ENCODE peak calls at places on chromosomes 13 and 19, in nine cellular contexts. J, G, Q, O, S, Z, Y, F and H are unnamed samples.

GRCh38 chr13:102131246-102131645 is 270.6 kb downstream of the FGF14 start:
- DNase-seq in J (no peak), G (no peak), Q (no peak), O (no peak), S (no peak), Z (no peak), Y (no peak), F (no peak), H (no peak)

GRCh38 chr13:86282450-86282849 is 483.2 kb upstream of the SLITRK6 start:
- DNase-seq in J (no peak), G (peak), Q (no peak), O (no peak), S (peak), Z (no peak), Y (no peak), F (no peak), H (no peak)

GRCh38 chr19:2312819-2313501 is 5.0 kb upstream of the LINGO3 start:
- DNase-seq in J (no peak), G (no peak), Q (no peak), O (no peak), S (no peak), Z (no peak), Y (no peak), F (no peak), H (no peak)

GRCh38 chr13:26999499-26999898 is 172.1 kb downstream of the USP12 start:
- DNase-seq in J (no peak), G (no peak), Q (no peak), O (no peak), S (no peak), Z (no peak), Y (no peak), F (no peak), H (no peak)

GRCh38 chr19:29372921-29373797 is 152.6 kb upstream of the VSTM2B start:
- DNase-seq in J (no peak), G (no peak), Q (no peak), O (peak), S (no peak), Z (no peak), Y (no peak), F (no peak), H (no peak)

GRCh38 chr19:29505034-29505824 is 20.6 kb upstream of the VSTM2B start:
- DNase-seq in J (no peak), G (no peak), Q (no peak), O (no peak), S (no peak), Z (no peak), Y (no peak), F (no peak), H (no peak)

GRCh38 chr13:51995677-51996551 is 15.3 kb downstream of the ATP7B start:
- DNase-seq in J (peak), G (peak), Q (no peak), O (peak), S (peak), Z (peak), Y (no peak), F (no peak), H (no peak)

GRCh38 chr19:48656840-48657474 is 11.0 kb upstream of the CA11 start:
- DNase-seq in J (peak), G (peak), Q (peak), O (no peak), S (peak), Z (peak), Y (peak), F (no peak), H (peak)

GRCh38 chr13:51453959-51454703 is 1.3 kb upstream of the INTS6 start:
- DNase-seq in J (peak), G (peak), Q (peak), O (no peak), S (no peak), Z (no peak), Y (no peak), F (peak), H (peak)

GRCh38 chr19:6481541-6482342 is at the start of gene DENND1C:
- DNase-seq in J (no peak), G (no peak), Q (peak), O (no peak), S (no peak), Z (peak), Y (no peak), F (no peak), H (no peak)

GRCh38 chr13:84962141-84962750 is 837.0 kb downstream of the SLITRK6 start:
- DNase-seq in J (no peak), G (no peak), Q (no peak), O (no peak), S (no peak), Z (no peak), Y (no peak), F (no peak), H (no peak)

GRCh38 chr19:2636142-2636896 is 66.2 kb downstream of the GNG7 start:
- DNase-seq in J (no peak), G (no peak), Q (no peak), O (no peak), S (no peak), Z (no peak), Y (no peak), F (no peak), H (no peak)

GRCh38 chr13:40986328-40986856 is 32.7 kb downstream of the ELF1 start:
- DNase-seq in J (no peak), G (peak), Q (peak), O (no peak), S (peak), Z (peak), Y (no peak), F (no peak), H (peak)
- H3K4me3 ChIP-seq in J (no peak), G (no peak), Q (no peak), O (no peak), S (no peak), Z (no peak), Y (no peak), F (peak), H (no peak)

GRCh38 chr13:95235944-95236343 is 65.3 kb downstream of the ABCC4 start:
- DNase-seq in J (no peak), G (no peak), Q (no peak), O (peak), S (no peak), Z (no peak), Y (no peak), F (no peak), H (no peak)
- TF ChIP-seq CTCF in J (no peak), G (no peak), Q (no peak), O (no peak), S (no peak), Z (no peak), Y (no peak), F (no peak), H (no peak)

DNA sequence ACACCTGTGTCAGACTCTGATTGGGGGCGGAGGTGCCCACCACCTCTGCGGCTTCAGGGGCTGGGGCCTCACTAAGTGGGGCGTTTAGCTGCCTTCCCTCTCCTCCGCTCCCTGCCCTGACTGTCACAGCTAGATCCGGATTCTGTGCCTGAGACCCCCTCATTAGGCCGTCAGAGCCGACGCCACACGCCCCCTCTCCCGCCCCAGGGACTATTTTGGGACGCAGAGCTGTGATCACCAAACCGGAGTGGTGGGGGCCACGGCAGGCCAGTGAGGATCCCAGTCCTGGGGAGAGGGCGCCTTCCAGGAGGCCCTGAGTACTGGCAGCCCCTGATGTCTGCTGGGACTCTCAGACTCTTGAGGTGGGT is 762 bp downstream of the KANK3 start:
- DNase-seq in J (no peak), G (no peak), Q (no peak), O (no peak), S (no peak), Z (no peak), Y (no peak), F (peak), H (no peak)
- H3K4me3 ChIP-seq in J (peak), G (no peak), Q (no peak), O (peak), S (no peak), Z (no peak), Y (no peak), F (peak), H (peak)

GRCh38 chr13:70795484-70795883 is 687.2 kb upstream of the KLHL1 start:
- DNase-seq in J (no peak), G (no peak), Q (no peak), O (no peak), S (peak), Z (no peak), Y (no peak), F (no peak), H (peak)

DNA sequence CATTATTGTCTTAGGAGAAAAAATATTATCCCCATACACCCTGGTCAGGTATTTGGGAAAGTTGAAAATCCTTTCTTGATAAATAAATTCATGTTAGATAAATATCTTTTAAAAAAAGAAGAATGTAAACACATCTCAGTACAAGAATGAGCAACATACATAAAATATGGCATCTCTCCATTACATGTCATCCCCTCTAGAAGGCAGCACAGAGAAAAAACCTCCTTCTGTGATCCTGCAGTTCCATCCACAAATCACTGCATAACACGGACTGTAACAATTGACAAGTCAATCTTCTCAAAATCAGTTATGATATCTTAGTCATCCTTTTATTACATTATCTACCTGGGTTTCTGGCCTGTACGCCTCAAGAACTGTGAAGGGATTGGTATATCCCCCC is 683.9 kb upstream of the KLHL1 start:
- DNase-seq in J (no peak), G (no peak), Q (peak), O (no peak), S (no peak), Z (no peak), Y (no peak), F (no peak), H (no peak)
- TF ChIP-seq CTCF in J (no peak), G (no peak), Q (no peak), O (no peak), S (no peak), Z (no peak), Y (no peak), F (no peak), H (no peak)

GRCh38 chr19:862529-863304 is 3.3 kb downstream of the CFD start:
- DNase-seq in J (peak), G (peak), Q (peak), O (peak), S (peak), Z (peak), Y (no peak), F (peak), H (peak)
- H3K4me3 ChIP-seq in J (no peak), G (no peak), Q (no peak), O (no peak), S (no peak), Z (peak), Y (no peak), F (no peak), H (no peak)

GRCh38 chr13:72651196-72651595 is 76.2 kb downstream of the MZT1 start:
- DNase-seq in J (peak), G (no peak), Q (no peak), O (no peak), S (peak), Z (no peak), Y (no peak), F (no peak), H (no peak)

GRCh38 chr13:72645521-72645920 is 81.9 kb downstream of the MZT1 start:
- DNase-seq in J (no peak), G (no peak), Q (no peak), O (no peak), S (no peak), Z (no peak), Y (no peak), F (no peak), H (no peak)

GRCh38 chr13:72652681-72653080 is 74.7 kb downstream of the MZT1 start:
- DNase-seq in J (peak), G (peak), Q (no peak), O (no peak), S (no peak), Z (peak), Y (no peak), F (no peak), H (no peak)

GRCh38 chr13:72643339-72643989 is 84.0 kb downstream of the MZT1 start:
- DNase-seq in J (peak), G (peak), Q (peak), O (peak), S (peak), Z (peak), Y (peak), F (no peak), H (peak)

GRCh38 chr13:72648513-72649065 is 78.8 kb downstream of the MZT1 start:
- DNase-seq in J (no peak), G (no peak), Q (peak), O (no peak), S (peak), Z (peak), Y (no peak), F (no peak), H (peak)
- TF ChIP-seq CTCF in J (peak), G (peak), Q (no peak), O (no peak), S (peak), Z (peak), Y (peak), F (no peak), H (peak)

GRCh38 chr13:23966691-23967615 is 69.7 kb upstream of the C1QTNF9B start:
- DNase-seq in J (peak), G (no peak), Q (no peak), O (no peak), S (peak), Z (peak), Y (no peak), F (no peak), H (peak)
- H3K4me3 ChIP-seq in J (no peak), G (no peak), Q (no peak), O (no peak), S (peak), Z (no peak), Y (no peak), F (no peak), H (peak)